ENCODE peak calls at places on chromosomes 13 and 19, in five cellular contexts. I is NCI-H524; O is GM19239; W is activated T-helper 1 cell treated with anti-CD3 and anti-CD28 coated beads, Interleukin-12 subunit alpha, Interleukin-12 subunit beta, Interleukin-2, Interleukin-4 antibody, amounts not matched to agents 30 ng/mL and 10 ng/mL and 1 ng/mL, durations not matched to agents 14 hours and 24 hours and 36 hours; L is heart right ventricle. K is an unnamed sample.

GRCh38 chr13:55244991-55245644 is 1895.6 kb upstream of the PRR20A start:
- DNase-seq in W (no peak), I (peak; percentile 20), O (no peak), L (no peak), K (no peak)

GRCh38 chr13:103983948-103984347 is 917.7 kb upstream of the SLC10A2 start:
- DNase-seq in L (no peak), W (no peak), I (no peak), O (no peak), K (no peak)

GRCh38 chr19:5131866-5132561 is 163.1 kb downstream of the KDM4B start:
- DNase-seq in L (no peak), O (no peak), I (no peak), W (no peak), K (no peak)

GRCh38 chr13:75771818-75772217 is 135.7 kb downstream of the LMO7 start:
- DNase-seq in L (no peak), O (no peak), W (no peak), I (no peak), K (no peak)

GRCh38 chr13:20353973-20354372 is 121.9 kb upstream of the GJB6 start:
- DNase-seq in L (no peak), I (no peak), W (no peak), O (no peak), K (no peak)

GRCh38 chr19:4657835-4658234 is 12.3 kb downstream of the MYDGF start:
- DNase-seq in W (no peak), O (no peak), I (no peak), L (no peak), K (no peak)

GRCh38 chr13:52411629-52412028 is 5.7 kb upstream of the THSD1 start:
- DNase-seq in L (no peak), O (peak; percentile 44), W (no peak), I (no peak), K (peak; percentile 16)

GRCh38 chr13:46100191-46100877 is 4.5 kb downstream of the CPB2 start:
- DNase-seq in W (no peak), I (no peak), L (no peak), O (no peak), K (no peak)

GRCh38 chr13:82634946-82635345 is 1247.3 kb downstream of the SLITRK1 start:
- DNase-seq in W (no peak), I (no peak), O (no peak), L (no peak), K (no peak)

GRCh38 chr19:28631931-28632330 is 581.0 kb downstream of the UQCRFS1 start:
- DNase-seq in L (no peak), W (no peak), O (no peak), I (no peak), K (no peak)

GRCh38 chr13:44305216-44305615 is 68.4 kb upstream of the SERP2 start:
- DNase-seq in O (no peak), I (no peak), L (no peak), W (no peak), K (no peak)

GRCh38 chr19:5052515-5052914 is 83.6 kb downstream of the KDM4B start:
- DNase-seq in W (no peak), O (no peak), L (no peak), I (peak; percentile 30), K (no peak)

GRCh38 chr19:6528544-6529121 is 2.2 kb upstream of the TNFSF9 start:
- DNase-seq in L (peak; percentile 67), I (no peak), O (no peak), W (no peak), K (no peak)